ENCODE peak calls at places on chromosomes 3 and 15, in ten cellular contexts. One of them, this sample, is unnamed.

GRCh38 chr3:141485578-141486415 is 1.0 kb upstream of the RASA2 start:
- DNase-seq in left cardiac atrium: no peak
- DNase-seq in ACHN: peak
- DNase-seq in pons: peak
- DNase-seq in GM03348: peak
- DNase-seq in HT1080: peak
- DNase-seq in AG10803: peak
- DNase-seq in activated T-cell treated with anti-CD3 and anti-CD28 coated beads for 48 hours: no peak
- DNase-seq in GDM1: no peak
- DNase-seq in HTR-8/SVneo: peak
- DNase-seq in this sample: no peak

GRCh38 chr3:15443826-15444524 is 16.6 kb downstream of the EAF1 start:
- DNase-seq in activated T-cell treated with anti-CD3 and anti-CD28 coated beads for 48 hours: no peak
- DNase-seq in ACHN: no peak
- DNase-seq in GM03348: no peak
- DNase-seq in GDM1: no peak
- DNase-seq in AG10803: peak
- DNase-seq in left cardiac atrium: no peak
- DNase-seq in HT1080: no peak
- DNase-seq in pons: no peak
- DNase-seq in HTR-8/SVneo: no peak
- DNase-seq in this sample: no peak

GRCh38 chr15:29554531-29554930 is 267.7 kb downstream of the TJP1 start:
- DNase-seq in AG10803: no peak
- DNase-seq in HT1080: no peak
- DNase-seq in GDM1: no peak
- DNase-seq in HTR-8/SVneo: no peak
- DNase-seq in activated T-cell treated with anti-CD3 and anti-CD28 coated beads for 48 hours: no peak
- DNase-seq in left cardiac atrium: peak
- DNase-seq in GM03348: no peak
- DNase-seq in ACHN: no peak
- DNase-seq in pons: no peak
- DNase-seq in this sample: no peak

GRCh38 chr15:50893976-50894375 is 14.5 kb upstream of the AP4E1 start:
- DNase-seq in AG10803: no peak
- DNase-seq in left cardiac atrium: no peak
- DNase-seq in activated T-cell treated with anti-CD3 and anti-CD28 coated beads for 48 hours: no peak
- DNase-seq in ACHN: no peak
- DNase-seq in GM03348: no peak
- DNase-seq in HT1080: no peak
- DNase-seq in GDM1: no peak
- DNase-seq in HTR-8/SVneo: no peak
- DNase-seq in pons: no peak
- DNase-seq in this sample: no peak

GRCh38 chr15:72782993-72783562 is 480 bp downstream of the ADPGK start:
- DNase-seq in pons: peak
- DNase-seq in activated T-cell treated with anti-CD3 and anti-CD28 coated beads for 48 hours: no peak
- DNase-seq in HTR-8/SVneo: no peak
- DNase-seq in AG10803: peak
- DNase-seq in GDM1: no peak
- DNase-seq in ACHN: peak
- DNase-seq in left cardiac atrium: peak
- DNase-seq in HT1080: no peak
- DNase-seq in GM03348: no peak
- DNase-seq in this sample: no peak

GRCh38 chr3:185335799-185336198 is 27.1 kb upstream of the MAP3K13 start:
- DNase-seq in ACHN: peak
- DNase-seq in pons: no peak
- DNase-seq in GDM1: no peak
- DNase-seq in HTR-8/SVneo: peak
- DNase-seq in HT1080: peak
- DNase-seq in activated T-cell treated with anti-CD3 and anti-CD28 coated beads for 48 hours: no peak
- DNase-seq in GM03348: peak
- DNase-seq in AG10803: peak
- DNase-seq in left cardiac atrium: no peak
- DNase-seq in this sample: no peak

GRCh38 chr3:117059990-117060338 is 350.4 kb downstream of the TUSC7 start:
- DNase-seq in pons: no peak
- DNase-seq in left cardiac atrium: no peak
- DNase-seq in GM03348: no peak
- DNase-seq in AG10803: no peak
- DNase-seq in ACHN: no peak
- DNase-seq in GDM1: no peak
- DNase-seq in activated T-cell treated with anti-CD3 and anti-CD28 coated beads for 48 hours: no peak
- DNase-seq in HT1080: no peak
- DNase-seq in HTR-8/SVneo: no peak
- DNase-seq in this sample: no peak

GRCh38 chr15:96851613-96852012 is 521.1 kb downstream of the NR2F2 start:
- DNase-seq in HT1080: peak
- DNase-seq in HTR-8/SVneo: peak
- DNase-seq in pons: no peak
- DNase-seq in left cardiac atrium: no peak
- DNase-seq in activated T-cell treated with anti-CD3 and anti-CD28 coated beads for 48 hours: no peak
- DNase-seq in GDM1: no peak
- DNase-seq in ACHN: peak
- DNase-seq in GM03348: no peak
- DNase-seq in AG10803: no peak
- DNase-seq in this sample: no peak

GRCh38 chr3:187334904-187335303 is 33.3 kb upstream of the RTP4 start:
- DNase-seq in HT1080: no peak
- DNase-seq in HTR-8/SVneo: no peak
- DNase-seq in activated T-cell treated with anti-CD3 and anti-CD28 coated beads for 48 hours: no peak
- DNase-seq in GM03348: no peak
- DNase-seq in pons: no peak
- DNase-seq in GDM1: no peak
- DNase-seq in left cardiac atrium: no peak
- DNase-seq in AG10803: no peak
- DNase-seq in ACHN: no peak
- DNase-seq in this sample: no peak

This sample was measured in activated CD8-positive, alpha-beta memory T cell treated with anti-CD3 and anti-CD28 coated beads, Interleukin-2, amount 50 U/mL, for 48 hours.